ENCODE peak calls at places on chromosomes 5 and 9, in four cellular contexts. H is fibroblast of lung, Z is upper lobe of left lung, O is NCI-H510A. U is an unnamed sample.

GRCh38 chr9:79682076-79682736 is 110.4 kb downstream of the TLE4 start:
- DNase-seq in O (no peak), Z (no peak), H (no peak), U (no peak)

GRCh38 chr9:132752877-132753592 is 82.8 kb downstream of the GTF3C4 start:
- DNase-seq in Z (no peak), O (no peak), H (no peak), U (no peak)

GRCh38 chr5:134792287-134792686 is 33.7 kb downstream of the DDX46 start:
- DNase-seq in H (no peak), O (no peak), Z (no peak), U (no peak)

GRCh38 chr5:102591650-102592049 is 92.8 kb upstream of the SLCO6A1 start:
- DNase-seq in H (no peak), Z (no peak), O (no peak), U (no peak)

GRCh38 chr5:27038476-27038875 is at the start of gene CDH9:
- DNase-seq in H (no peak), O (no peak), Z (peak; percentile 10), U (no peak)

GRCh38 chr9:130846487-130847305 is 11.6 kb downstream of the ABL1 start:
- DNase-seq in O (no peak), Z (no peak), H (peak; percentile 68), U (no peak)

GRCh38 chr5:176742246-176743105 is 67.9 kb upstream of the UNC5A start:
- DNase-seq in Z (no peak), H (no peak), O (no peak), U (peak; percentile 7)

GRCh38 chr5:8233479-8233878 is 364.5 kb downstream of the MTRR start:
- DNase-seq in Z (no peak), H (no peak), O (no peak), U (no peak)

GRCh38 chr5:32848120-32848519 is 137.0 kb downstream of the NPR3 start:
- DNase-seq in O (no peak), Z (no peak), H (no peak), U (no peak)

GRCh38 chr9:104068546-104068945 is 25.6 kb upstream of the SMC2 start:
- DNase-seq in Z (no peak), O (no peak), H (peak; percentile 25), U (no peak)

GRCh38 chr9:88087906-88088305 is 50.4 kb downstream of the SPATA31C2 start:
- DNase-seq in Z (no peak), O (no peak), H (no peak), U (no peak)

GRCh38 chr9:7318920-7319319 is 480.7 kb downstream of the DMAC1 start:
- DNase-seq in O (no peak), H (peak; percentile 24), Z (no peak), U (no peak)

GRCh38 chr5:9523090-9523813 is 22.6 kb downstream of the SEMA5A start:
- DNase-seq in Z (no peak), O (no peak), H (no peak), U (no peak)

GRCh38 chr5:77785229-77785628 is 9.1 kb upstream of the TBCA start:
- DNase-seq in Z (peak; percentile 35), H (no peak), O (no peak), U (no peak)

GRCh38 chr5:107652839-107653607 is 17.7 kb downstream of the EFNA5 start:
- DNase-seq in O (peak; percentile 1), H (no peak), Z (no peak), U (no peak)

GRCh38 chr9:89362647-89363310 is 44.5 kb downstream of the SECISBP2 start:
- DNase-seq in Z (no peak), O (no peak), H (no peak), U (no peak)

GRCh38 chr5:67858470-67859096 is 357.0 kb upstream of the PIK3R1 start:
- DNase-seq in H (no peak), Z (no peak), O (no peak), U (no peak)

GRCh38 chr9:133691659-133692363 is 46.3 kb downstream of the SARDH start:
- DNase-seq in H (no peak), O (no peak), Z (no peak), U (no peak)

GRCh38 chr9:114261026-114261425 is 61.9 kb upstream of the ORM1 start:
- DNase-seq in H (no peak), Z (no peak), O (no peak), U (no peak)

GRCh38 chr9:68643901-68644809 is 60.9 kb upstream of the PIP5K1B start:
- DNase-seq in O (no peak), H (no peak), Z (no peak), U (no peak)

GRCh38 chr5:66867622-66868322 is 271.6 kb downstream of the MAST4 start:
- DNase-seq in H (no peak), O (no peak), Z (no peak), U (no peak)

GRCh38 chr9:3954228-3954949 is 345.5 kb downstream of the GLIS3 start:
- DNase-seq in H (no peak), O (no peak), Z (no peak), U (no peak)

GRCh38 chr9:24832307-24832706 is 286.6 kb upstream of the IZUMO3 start:
- DNase-seq in Z (no peak), O (no peak), H (no peak), U (no peak)

GRCh38 chr5:126483156-126483555 is 59.9 kb downstream of the GRAMD2B start:
- DNase-seq in O (no peak), Z (no peak), H (peak; percentile 15), U (no peak)

GRCh38 chr5:41246376-41246775 is 33.0 kb upstream of the C6 start:
- DNase-seq in H (peak; percentile 85), Z (no peak), O (no peak), U (no peak)

U was measured in central memory CD8-positive, alpha-beta T cell.